ENCODE peak calls at places on chromosomes 16 and 17, in eight cellular contexts. G is left kidney; I is putamen; Q is LoVo; T is activated T-helper 1 cell treated with anti-CD3 and anti-CD28 coated beads, Interleukin-12 subunit alpha, Interleukin-12 subunit beta, Interleukin-2, Interleukin-4 antibody, amounts not matched to agents 30 ng/mL and 10 ng/mL and 1 ng/mL, durations not matched to agents 14 hours and 24 hours and 36 hours; M is central memory CD8-positive, alpha-beta T cell; J is germinal center; Z is mesothelial cell of epicardium. N is an unnamed sample.

GRCh38 chr17:17877548-17878358 is 41.0 kb upstream of the SREBF1 start:
- DNase-seq in G (peak; percentile 91), I (peak; percentile 35), Q (no peak), T (no peak), M (no peak), J (no peak), Z (peak; percentile 41), N (no peak)

GRCh38 chr16:3012828-3013420 is at the start of gene CLDN9:
- DNase-seq in G (peak; percentile 85), I (no peak), Q (no peak), T (no peak), M (no peak), J (no peak), Z (no peak), N (no peak)

GRCh38 chr17:71633391-71633849 is 487.4 kb upstream of the SOX9 start:
- DNase-seq in G (no peak), I (no peak), Q (peak; percentile 76), T (no peak), M (no peak), J (no peak), Z (no peak), N (no peak)

GRCh38 chr17:75689441-75689873 is 22.3 kb downstream of the SAP30BP start:
- DNase-seq in G (no peak), I (no peak), Q (no peak), T (peak; percentile 48), M (no peak), J (peak; percentile 57), Z (no peak), N (peak; percentile 70)

GRCh38 chr17:28717578-28718316 is at the start of gene RAB34:
- DNase-seq in G (peak; percentile 99), I (no peak), Q (no peak), T (no peak), M (no peak), J (no peak), Z (peak; percentile 83), N (no peak)

GRCh38 chr17:1216209-1216937 is 36.6 kb upstream of the ABR start:
- DNase-seq in G (peak; percentile 33), I (no peak), Q (no peak), T (no peak), M (no peak), J (peak; percentile 79), Z (no peak), N (no peak)

GRCh38 chr17:70558821-70559220 is 389.5 kb downstream of the KCNJ2 start:
- DNase-seq in G (no peak), I (no peak), Q (no peak), T (no peak), M (no peak), J (no peak), Z (no peak), N (no peak)

GRCh38 chr16:53057658-53058057 is 2.9 kb downstream of the CHD9 start:
- DNase-seq in G (no peak), I (no peak), Q (no peak), T (no peak), M (no peak), J (no peak), Z (no peak), N (no peak)

GRCh38 chr16:57284952-57285263 is 436 bp upstream of the PLLP start:
- DNase-seq in G (no peak), I (no peak), Q (no peak), T (no peak), M (no peak), J (no peak), Z (no peak), N (no peak)

GRCh38 chr17:20156196-20157077 is 147.3 kb downstream of the SPECC1 start:
- DNase-seq in G (no peak), I (peak; percentile 32), Q (peak; percentile 70), T (peak; percentile 8), M (no peak), J (peak; percentile 52), Z (peak; percentile 38), N (peak; percentile 24)

GRCh38 chr17:48738803-48739526 is 10.4 kb upstream of the HOXB13 start:
- DNase-seq in G (no peak), I (no peak), Q (no peak), T (no peak), M (no peak), J (no peak), Z (no peak), N (no peak)

GRCh38 chr17:1039511-1040215 is 42.7 kb downstream of the TIMM22 start:
- DNase-seq in G (peak; percentile 77), I (peak; percentile 66), Q (no peak), T (no peak), M (no peak), J (no peak), Z (peak; percentile 19), N (no peak)

GRCh38 chr17:73200476-73200875 is 7.6 kb downstream of the COG1 start:
- DNase-seq in G (no peak), I (no peak), Q (no peak), T (no peak), M (no peak), J (no peak), Z (no peak), N (no peak)

GRCh38 chr17:41392278-41392677 is 5.1 kb downstream of the KRT31 start:
- DNase-seq in G (no peak), I (no peak), Q (no peak), T (no peak), M (no peak), J (no peak), Z (no peak), N (no peak)

GRCh38 chr16:1505073-1505844 is 12.1 kb downstream of the TELO2 start:
- DNase-seq in G (no peak), I (no peak), Q (no peak), T (no peak), M (no peak), J (no peak), Z (no peak), N (no peak)

GRCh38 chr17:20035501-20035900 is 26.3 kb downstream of the SPECC1 start:
- DNase-seq in G (no peak), I (no peak), Q (no peak), T (no peak), M (no peak), J (no peak), Z (no peak), N (no peak)

GRCh38 chr17:45302649-45303173 is 14.1 kb downstream of the MAP3K14 start:
- DNase-seq in G (no peak), I (no peak), Q (no peak), T (peak; percentile 45), M (no peak), J (peak; percentile 51), Z (no peak), N (no peak)

GRCh38 chr17:41571561-41572434 is at the start of gene KRT9:
- DNase-seq in G (peak; percentile 74), I (no peak), Q (no peak), T (no peak), M (no peak), J (no peak), Z (no peak), N (no peak)

GRCh38 chr16:512802-513201 is 14.7 kb upstream of the CAPN15 start:
- DNase-seq in G (no peak), I (no peak), Q (no peak), T (no peak), M (no peak), J (no peak), Z (no peak), N (no peak)

GRCh38 chr17:43092891-43093290 is 32.3 kb downstream of the BRCA1 start:
- DNase-seq in G (no peak), I (no peak), Q (no peak), T (no peak), M (no peak), J (no peak), Z (no peak), N (no peak)

GRCh38 chr16:47211218-47211617 is 67.5 kb upstream of the NETO2 start:
- DNase-seq in G (no peak), I (no peak), Q (no peak), T (no peak), M (no peak), J (no peak), Z (no peak), N (no peak)

GRCh38 chr17:60600490-60601431 is 768 bp downstream of the PPM1D start:
- DNase-seq in G (peak; percentile 93), I (peak; percentile 85), Q (peak; percentile 83), T (peak; percentile 47), M (peak; percentile 28), J (peak; percentile 61), Z (no peak), N (peak; percentile 79)

GRCh38 chr16:68399456-68399855 is 48.9 kb downstream of the SMPD3 start:
- DNase-seq in G (no peak), I (no peak), Q (peak; percentile 38), T (no peak), M (no peak), J (no peak), Z (no peak), N (no peak)

GRCh38 chr17:39939588-39940419 is 12.3 kb downstream of the LRRC3C start:
- DNase-seq in G (peak; percentile 85), I (no peak), Q (no peak), T (peak; percentile 71), M (no peak), J (peak; percentile 54), Z (no peak), N (peak; percentile 80)

GRCh38 chr17:76274559-76274956 is 9.4 kb downstream of the UBALD2 start:
- DNase-seq in G (no peak), I (no peak), Q (no peak), T (no peak), M (no peak), J (no peak), Z (no peak), N (no peak)

GRCh38 chr17:50916026-50916707 is 50.0 kb upstream of the TOB1 start:
- DNase-seq in G (no peak), I (no peak), Q (no peak), T (no peak), M (no peak), J (no peak), Z (no peak), N (peak; percentile 43)

GRCh38 chr16:25691519-25692091 is at the start of gene HS3ST4:
- DNase-seq in G (peak; percentile 84), I (peak; percentile 30), Q (no peak), T (no peak), M (no peak), J (no peak), Z (peak; percentile 31), N (no peak)